ENCODE peak calls at places on chromosomes 6 and 20, in seven cellular contexts. U is naive thymus-derived CD8-positive, alpha-beta T cell; R is GOT3; A is NCI-H1436; G is AG04450; N is epithelial cell of esophagus; M is effector CD4-positive, alpha-beta T cell. L is an unnamed sample.

GRCh38 chr6:15456422-15456821 is 206.4 kb downstream of the DTNBP1 start:
- DNase-seq in U (no peak), R (no peak), A (no peak), G (no peak), N (no peak), M (no peak), L (peak; percentile 56)

GRCh38 chr6:53956068-53956711 is 155.1 kb upstream of the MLIP start:
- DNase-seq in U (no peak), R (no peak), A (peak; percentile 57), G (peak; percentile 32), N (peak; percentile 80), M (no peak), L (peak; percentile 89)

GRCh38 chr6:143746202-143747119 is 68.7 kb downstream of the PHACTR2 start:
- DNase-seq in U (no peak), R (no peak), A (no peak), G (no peak), N (no peak), M (no peak), L (no peak)

GRCh38 chr6:19180348-19181073 is 656.7 kb upstream of the ID4 start:
- DNase-seq in U (no peak), R (no peak), A (no peak), G (no peak), N (no peak), M (no peak), L (no peak)

GRCh38 chr20:49446080-49446479 is 36.4 kb downstream of the KCNB1 start:
- DNase-seq in U (no peak), R (no peak), A (no peak), G (no peak), N (no peak), M (no peak), L (no peak)

GRCh38 chr6:87274660-87275273 is 47.6 kb upstream of the SMIM8 start:
- DNase-seq in U (no peak), R (no peak), A (no peak), G (peak; percentile 51), N (peak; percentile 10), M (no peak), L (no peak)

GRCh38 chr6:157978021-157978783 is 3.5 kb upstream of the SYNJ2 start:
- DNase-seq in U (no peak), R (no peak), A (no peak), G (no peak), N (no peak), M (no peak), L (no peak)

GRCh38 chr20:7841291-7841966 is 98.8 kb downstream of the HAO1 start:
- DNase-seq in U (no peak), R (no peak), A (no peak), G (peak; percentile 7), N (peak; percentile 91), M (no peak), L (peak; percentile 94)

GRCh38 chr6:170445487-170445886 is 107.6 kb downstream of the PSMB1 start:
- DNase-seq in U (no peak), R (no peak), A (no peak), G (no peak), N (no peak), M (no peak), L (no peak)

GRCh38 chr20:39107741-39108140 is 145.6 kb downstream of the DHX35 start:
- DNase-seq in U (no peak), R (no peak), A (no peak), G (no peak), N (no peak), M (no peak), L (peak; percentile 29)

GRCh38 chr20:34549291-34549928 is 9.1 kb upstream of the MAP1LC3A start:
- DNase-seq in U (no peak), R (no peak), A (no peak), G (no peak), N (peak; percentile 80), M (no peak), L (peak; percentile 39)

GRCh38 chr6:159217595-159218275 is 48.5 kb downstream of the FNDC1 start:
- DNase-seq in U (no peak), R (no peak), A (no peak), G (peak; percentile 3), N (peak; percentile 34), M (no peak), L (peak; percentile 33)

GRCh38 chr6:129469070-129469662 is 240.8 kb downstream of the ARHGAP18 start:
- DNase-seq in U (no peak), R (no peak), A (no peak), G (no peak), N (peak; percentile 27), M (no peak), L (peak; percentile 6)

GRCh38 chr20:35093245-35093884 is 758 bp upstream of the TRPC4AP start:
- DNase-seq in U (no peak), R (peak; percentile 27), A (no peak), G (no peak), N (peak; percentile 78), M (no peak), L (peak; percentile 59)